ENCODE peak calls at places on chromosome 1, in seven cellular contexts. T, M, W, O, R, F and D are unnamed samples.

GRCh38 chr1:182493063-182493462 is 43.1 kb downstream of the RGSL1 start:
- DNase-seq in F (no peak), R (no peak), O (no peak), W (no peak), M (no peak), T (no peak), D (no peak)

GRCh38 chr1:234473123-234473522 is 5.9 kb downstream of the TARBP1 start:
- DNase-seq in W (no peak), M (no peak), F (no peak), T (no peak), O (no peak), R (no peak), D (no peak)

GRCh38 chr1:155892801-155893200 is 18.3 kb downstream of the RIT1 start:
- DNase-seq in M (no peak), R (no peak), W (peak), O (no peak), F (peak), T (no peak), D (peak)

GRCh38 chr1:226938903-226939438 is 1.1 kb upstream of the COQ8A start:
- DNase-seq in R (no peak), T (peak), W (no peak), F (no peak), M (no peak), O (no peak), D (no peak)

GRCh38 chr1:73065585-73065984 is 783.2 kb upstream of the NEGR1 start:
- DNase-seq in W (no peak), F (no peak), O (peak), T (no peak), R (no peak), M (no peak), D (no peak)

GRCh38 chr1:110380667-110381283 is 10.1 kb downstream of the SLC16A4 start:
- DNase-seq in T (no peak), F (no peak), W (no peak), O (no peak), R (no peak), M (no peak), D (no peak)

GRCh38 chr1:74689800-74690696 is 16.5 kb upstream of the ERICH3 start:
- DNase-seq in W (no peak), F (peak), O (peak), T (peak), R (no peak), M (no peak), D (peak)

GRCh38 chr1:53663525-53664300 is 75.3 kb downstream of the GLIS1 start:
- DNase-seq in M (no peak), F (no peak), R (no peak), O (no peak), T (no peak), W (no peak), D (no peak)

GRCh38 chr1:11456970-11457369 is 22.0 kb upstream of the DISP3 start:
- DNase-seq in T (no peak), R (no peak), M (no peak), O (no peak), F (no peak), W (no peak), D (no peak)

GRCh38 chr1:64505944-64506658 is 36.2 kb downstream of the CACHD1 start:
- DNase-seq in T (peak), R (no peak), M (no peak), F (no peak), W (no peak), O (no peak), D (no peak)

GRCh38 chr1:45297604-45298356 is 28.9 kb upstream of the HPDL start:
- DNase-seq in O (no peak), W (no peak), F (no peak), T (no peak), M (no peak), R (no peak), D (no peak)

GRCh38 chr1:201739054-201739453 is 89.9 kb upstream of the IPO9 start:
- DNase-seq in F (no peak), O (peak), W (no peak), T (no peak), R (no peak), M (no peak), D (no peak)

GRCh38 chr1:62682531-62682930 is 5.7 kb downstream of the DOCK7 start:
- DNase-seq in R (no peak), W (no peak), F (no peak), M (no peak), T (no peak), O (no peak), D (no peak)

GRCh38 chr1:198068280-198068679 is 88.5 kb upstream of the NEK7 start:
- DNase-seq in F (no peak), M (no peak), W (no peak), O (no peak), R (no peak), T (no peak), D (no peak)

GRCh38 chr1:68384321-68384813 is 65.4 kb downstream of the RPE65 start:
- DNase-seq in W (peak), F (peak), M (no peak), R (no peak), O (no peak), T (no peak), D (peak)

GRCh38 chr1:178483251-178483957 is 13.4 kb downstream of the CLEC20A start:
- DNase-seq in O (no peak), T (no peak), M (no peak), F (no peak), W (no peak), R (no peak), D (no peak)

GRCh38 chr1:57468661-57469523 is 45.0 kb upstream of the DAB1 start:
- DNase-seq in R (no peak), W (no peak), T (no peak), F (no peak), O (peak), M (no peak), D (no peak)

GRCh38 chr1:22414244-22414751 is 37.4 kb upstream of the ZBTB40 start:
- DNase-seq in F (no peak), W (peak), M (no peak), O (no peak), T (no peak), R (no peak), D (no peak)

GRCh38 chr1:248111157-248111556 is 16.2 kb downstream of the OR2L13 start:
- DNase-seq in R (no peak), M (no peak), W (no peak), T (no peak), F (no peak), O (peak), D (no peak)

GRCh38 chr1:91604632-91605031 is 104.0 kb downstream of the CDC7 start:
- DNase-seq in W (no peak), M (no peak), O (no peak), R (no peak), F (no peak), T (no peak), D (no peak)

GRCh38 chr1:205229916-205230700 is 2.4 kb downstream of the TMCC2 start:
- DNase-seq in W (no peak), O (no peak), T (no peak), M (no peak), F (no peak), R (no peak), D (no peak)

GRCh38 chr1:5365751-5366150 is 626.5 kb downstream of the NPHP4 start:
- DNase-seq in W (no peak), F (no peak), O (no peak), M (no peak), R (no peak), T (no peak), D (no peak)

GRCh38 chr1:169109561-169110134 is 3.2 kb downstream of the ATP1B1 start:
- DNase-seq in F (peak), W (peak), T (no peak), R (no peak), M (no peak), O (peak), D (peak)

GRCh38 chr1:87869563-87869962 is 540.9 kb downstream of the LMO4 start:
- DNase-seq in R (no peak), O (no peak), W (peak), F (no peak), T (no peak), M (no peak), D (peak)

GRCh38 chr1:1797731-1798341 is 19.6 kb upstream of the NADK start:
- DNase-seq in F (no peak), W (no peak), M (no peak), R (peak), T (no peak), O (no peak), D (no peak)

GRCh38 chr1:147245586-147246021 is 3.1 kb downstream of the CHD1L start:
- DNase-seq in T (peak), M (no peak), F (no peak), W (no peak), R (no peak), O (no peak), D (no peak)

GRCh38 chr1:24085546-24085945 is 26.4 kb downstream of the MYOM3 start:
- DNase-seq in T (no peak), M (no peak), O (no peak), F (no peak), R (no peak), W (no peak), D (no peak)

GRCh38 chr1:48202030-48202752 is 20.3 kb upstream of the SLC5A9 start:
- DNase-seq in M (no peak), W (peak), R (peak), O (peak), T (peak), F (peak), D (peak)

GRCh38 chr1:2916153-2916552 is 105.1 kb upstream of the ACTRT2 start:
- DNase-seq in W (no peak), O (no peak), F (no peak), M (no peak), R (no peak), T (no peak), D (no peak)

GRCh38 chr1:40532844-40533424 is 1.5 kb downstream of the ZNF684 start:
- DNase-seq in T (peak), R (no peak), W (peak), F (peak), M (no peak), O (peak), D (peak)

GRCh38 chr1:43319766-43320165 is 17.9 kb upstream of the MPL start:
- DNase-seq in R (no peak), F (no peak), M (no peak), W (no peak), O (no peak), T (no peak), D (no peak)

GRCh38 chr1:161162052-161162451 is 2.8 kb downstream of the USP21 start:
- DNase-seq in W (no peak), R (no peak), T (no peak), F (no peak), O (no peak), M (no peak), D (no peak)

GRCh38 chr1:3356827-3357457 is 97.5 kb upstream of the ARHGEF16 start:
- DNase-seq in T (no peak), F (no peak), R (no peak), M (no peak), O (peak), W (no peak), D (no peak)

GRCh38 chr1:168643152-168643551 is 66.7 kb downstream of the XCL1 start:
- DNase-seq in R (no peak), O (no peak), W (no peak), T (no peak), M (no peak), F (no peak), D (no peak)

DNA sequence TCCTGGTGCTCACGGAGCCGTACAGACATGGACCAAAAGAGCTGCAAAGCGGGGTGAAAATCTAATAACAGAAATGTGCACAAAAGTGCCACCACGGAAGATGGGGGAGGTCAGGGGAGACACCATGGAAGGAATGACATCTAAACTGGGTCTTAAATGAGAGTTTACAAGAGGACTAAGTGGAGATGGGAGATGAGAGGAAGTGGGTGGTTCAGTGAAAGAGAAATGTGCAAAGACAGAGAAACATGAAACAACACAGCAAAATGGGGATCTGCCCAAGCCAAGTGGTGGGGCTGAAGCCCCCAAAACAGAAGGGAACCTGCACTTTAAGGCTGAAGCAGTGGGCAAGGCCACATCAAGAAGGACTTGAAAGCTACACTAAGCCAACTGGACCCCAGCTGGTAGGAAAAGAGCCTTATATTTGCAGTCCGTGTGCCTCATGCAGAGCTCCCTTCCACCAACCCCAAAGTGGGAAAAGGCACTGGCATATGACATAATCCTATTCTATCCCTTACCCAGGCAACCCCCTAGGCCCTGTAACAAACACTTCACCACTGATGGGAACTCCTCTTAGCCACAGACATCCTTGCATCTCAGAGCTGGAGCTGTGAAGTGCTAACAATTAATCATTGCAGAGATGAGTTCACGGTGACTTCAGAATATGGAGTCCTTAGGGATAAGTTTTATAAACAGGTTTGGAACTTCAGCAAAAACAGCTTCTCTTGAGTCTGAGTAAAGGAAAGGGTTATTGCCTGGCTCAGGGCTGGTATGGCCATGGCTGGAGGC is 198.6 kb upstream of the EDN2 start:
- DNase-seq in M (no peak), F (no peak), O (no peak), T (peak), R (no peak), W (no peak), D (no peak)
- H3K27ac ChIP-seq in M (no peak), F (no peak), O (no peak), T (no peak), R (no peak), W (no peak), D (no peak)

GRCh38 chr1:35031103-35031452 is 667 bp downstream of the ZMYM6 start:
- DNase-seq in O (peak), M (no peak), F (no peak), T (peak), W (peak), R (no peak), D (peak)
- H3K27ac ChIP-seq in O (peak), M (peak), F (peak), T (peak), W (peak), R (peak), D (peak)

GRCh38 chr1:15727021-15727420 is 9.0 kb upstream of the SLC25A34 start:
- DNase-seq in M (no peak), R (no peak), W (no peak), T (no peak), O (no peak), F (no peak), D (no peak)
- H3K27ac ChIP-seq in M (no peak), R (no peak), W (no peak), T (no peak), O (no peak), F (no peak), D (peak)

GRCh38 chr1:37167479-37167878 is 133.2 kb upstream of the GRIK3 start:
- DNase-seq in O (no peak), W (no peak), T (no peak), R (no peak), F (no peak), M (no peak), D (no peak)

GRCh38 chr1:37171651-37172050 is 137.3 kb upstream of the GRIK3 start:
- DNase-seq in M (no peak), W (no peak), R (no peak), O (no peak), F (no peak), T (no peak), D (no peak)

GRCh38 chr1:37169743-37170275 is 135.5 kb upstream of the GRIK3 start:
- DNase-seq in T (no peak), F (no peak), O (no peak), M (no peak), R (no peak), W (no peak), D (no peak)

GRCh38 chr1:37166005-37166404 is 131.7 kb upstream of the GRIK3 start:
- DNase-seq in O (no peak), R (no peak), T (no peak), M (no peak), F (no peak), W (no peak), D (no peak)

DNA sequence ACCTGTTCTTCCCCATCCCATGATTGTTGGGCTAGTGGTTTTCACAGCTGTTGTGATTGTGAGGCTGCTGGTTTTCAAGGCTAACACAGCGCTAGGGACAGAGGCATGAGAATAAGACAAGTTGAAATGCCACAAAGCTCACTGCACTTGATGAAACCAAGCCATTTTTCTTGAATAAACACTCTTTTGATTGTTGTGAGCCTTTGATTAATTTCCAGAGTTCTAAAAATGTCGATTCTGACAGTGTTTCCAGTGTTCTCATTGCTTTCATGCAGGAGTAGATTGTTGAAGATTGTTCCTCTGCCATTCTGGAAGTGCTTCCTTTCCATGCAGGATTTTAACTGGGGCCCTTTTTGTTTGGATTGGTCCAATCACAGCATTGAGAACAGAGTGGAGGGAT is 134.9 kb upstream of the GRIK3 start:
- DNase-seq in R (no peak), W (no peak), M (no peak), T (no peak), F (no peak), O (no peak), D (no peak)
- H3K27ac ChIP-seq in R (no peak), W (no peak), M (no peak), T (no peak), F (no peak), O (no peak), D (no peak)

GRCh38 chr1:200041337-200042118 is 14.0 kb downstream of the NR5A2 start:
- DNase-seq in F (no peak), W (no peak), T (no peak), M (no peak), R (no peak), O (peak), D (no peak)
- H3K27ac ChIP-seq in F (no peak), W (peak), T (no peak), M (peak), R (no peak), O (no peak), D (no peak)

DNA sequence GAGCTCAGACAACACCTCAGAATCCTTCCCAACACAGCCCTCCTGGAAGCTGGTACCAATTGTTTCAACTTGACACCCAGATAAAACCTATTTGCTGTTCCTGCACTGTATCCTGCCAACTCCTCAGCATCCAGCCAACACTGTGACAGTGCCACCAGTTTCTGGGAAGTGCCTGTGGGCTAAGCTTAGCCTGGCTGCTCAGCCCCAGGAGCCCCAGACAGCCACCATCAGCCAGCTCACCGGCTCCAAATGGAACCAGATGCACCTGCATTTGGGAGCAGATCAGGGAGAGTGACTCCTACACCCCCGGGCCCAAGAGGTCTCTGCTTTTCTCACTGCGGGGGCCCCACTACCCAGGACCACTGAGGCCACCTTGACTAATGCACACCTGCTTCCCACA is 24.9 kb downstream of the KCNN3 start:
- DNase-seq in F (no peak), W (no peak), M (no peak), R (no peak), O (no peak), T (no peak), D (no peak)
- H3K27ac ChIP-seq in F (no peak), W (no peak), M (no peak), R (no peak), O (no peak), T (no peak), D (no peak)

DNA sequence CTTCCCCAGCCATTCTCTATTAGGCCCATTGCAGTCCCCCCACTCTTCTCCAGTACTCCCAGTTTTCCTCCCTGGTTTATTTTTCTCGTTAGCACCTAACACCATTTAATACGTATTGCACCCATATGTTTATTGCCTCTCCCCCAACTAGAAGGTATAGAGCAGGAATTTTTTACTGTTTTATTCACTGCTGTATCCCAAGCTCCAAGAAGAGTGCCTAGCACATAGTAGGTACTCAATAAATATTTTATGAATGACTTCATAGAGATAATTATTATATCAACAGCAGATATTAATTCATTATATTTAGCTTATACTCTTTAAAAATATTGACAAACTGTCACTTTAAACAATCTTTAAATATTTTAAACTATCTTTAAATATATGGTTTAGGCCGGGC is 5.7 kb upstream of the ACOT7 start:
- DNase-seq in F (no peak), O (no peak), M (no peak), W (no peak), R (no peak), T (no peak), D (no peak)
- H3K27ac ChIP-seq in F (no peak), O (no peak), M (no peak), W (no peak), R (no peak), T (no peak), D (no peak)